ENCODE peak calls at places on chromosomes 4 and X, in five cellular contexts. One of them, this sample, is unnamed.

GRCh38 chrX:14776901-14777300 is 96.0 kb downstream of the FANCB start:
- DNase-seq in HepG2: no peak
- DNase-seq in K562: no peak
- DNase-seq in GM12878: no peak
- DNase-seq in H1: no peak
- DNase-seq in this sample: no peak

GRCh38 chrX:107483976-107484726 is 34.7 kb downstream of the FRMPD3 start:
- DNase-seq in GM12878: no peak
- DNase-seq in K562: peak
- DNase-seq in H1: no peak
- DNase-seq in HepG2: no peak
- DNase-seq in this sample: no peak

GRCh38 chr4:165873298-165874071 is 448 bp downstream of the TLL1 start:
- DNase-seq in HepG2: peak
- DNase-seq in H1: peak
- DNase-seq in GM12878: no peak
- DNase-seq in K562: no peak
- DNase-seq in this sample: peak

GRCh38 chrX:109270580-109271484 is 211.1 kb downstream of the GUCY2F start:
- DNase-seq in HepG2: no peak
- DNase-seq in GM12878: peak
- DNase-seq in H1: no peak
- DNase-seq in K562: no peak
- DNase-seq in this sample: no peak

GRCh38 chr4:105061720-105062119 is 85.0 kb upstream of the TET2 start:
- DNase-seq in GM12878: no peak
- DNase-seq in H1: no peak
- DNase-seq in K562: no peak
- DNase-seq in HepG2: no peak
- DNase-seq in this sample: no peak

GRCh38 chr4:93407493-93408275 is 420.9 kb upstream of the ATOH1 start:
- DNase-seq in K562: no peak
- DNase-seq in HepG2: no peak
- DNase-seq in H1: no peak
- DNase-seq in GM12878: no peak
- DNase-seq in this sample: no peak

GRCh38 chr4:3513807-3514206 is 18.4 kb downstream of the LRPAP1 start:
- DNase-seq in H1: no peak
- DNase-seq in K562: no peak
- DNase-seq in HepG2: no peak
- DNase-seq in GM12878: no peak
- DNase-seq in this sample: no peak

GRCh38 chr4:106289737-106290136 is 26.3 kb downstream of the TBCK start:
- DNase-seq in GM12878: no peak
- DNase-seq in H1: no peak
- DNase-seq in HepG2: no peak
- DNase-seq in K562: no peak
- DNase-seq in this sample: no peak

GRCh38 chrX:108199691-108200090 is 108.1 kb downstream of the ATG4A start:
- DNase-seq in GM12878: no peak
- DNase-seq in H1: peak
- DNase-seq in HepG2: peak
- DNase-seq in K562: peak
- DNase-seq in this sample: peak

GRCh38 chr4:7546809-7547367 is 112.2 kb upstream of the PSAPL1 start:
- DNase-seq in HepG2: no peak
- DNase-seq in K562: no peak
- DNase-seq in GM12878: no peak
- DNase-seq in H1: no peak
- DNase-seq in this sample: no peak

GRCh38 chrX:84469226-84469625 is 33.0 kb downstream of the HDX start:
- DNase-seq in K562: no peak
- DNase-seq in H1: no peak
- DNase-seq in HepG2: no peak
- DNase-seq in GM12878: no peak
- DNase-seq in this sample: no peak

GRCh38 chr4:170198742-170199141 is 109.0 kb upstream of the AADAT start:
- DNase-seq in GM12878: no peak
- DNase-seq in H1: no peak
- DNase-seq in K562: no peak
- DNase-seq in HepG2: no peak
- DNase-seq in this sample: no peak

GRCh38 chrX:17547658-17548057 is 172.7 kb downstream of the NHS start:
- DNase-seq in H1: no peak
- DNase-seq in GM12878: peak
- DNase-seq in HepG2: peak
- DNase-seq in K562: peak
- DNase-seq in this sample: peak

GRCh38 chr4:70196855-70197254 is 1.3 kb downstream of the ODAM start:
- DNase-seq in H1: no peak
- DNase-seq in K562: no peak
- DNase-seq in GM12878: no peak
- DNase-seq in HepG2: no peak
- DNase-seq in this sample: no peak

GRCh38 chr4:115360441-115360840 is 247.0 kb upstream of the NDST4 start:
- DNase-seq in K562: no peak
- DNase-seq in GM12878: no peak
- DNase-seq in HepG2: no peak
- DNase-seq in H1: no peak
- DNase-seq in this sample: no peak

GRCh38 chrX:46333550-46333949 is 211.7 kb downstream of the ZNF674 start:
- DNase-seq in GM12878: no peak
- DNase-seq in K562: no peak
- DNase-seq in H1: no peak
- DNase-seq in HepG2: no peak
- DNase-seq in this sample: no peak

GRCh38 chrX:48957477-48957826 is at the start of gene OTUD5:
- DNase-seq in K562: peak
- DNase-seq in HepG2: peak
- DNase-seq in H1: peak
- DNase-seq in GM12878: no peak
- DNase-seq in this sample: peak

GRCh38 chrX:151985955-151986354 is 11.5 kb upstream of the GABRE start:
- DNase-seq in H1: no peak
- DNase-seq in K562: no peak
- DNase-seq in GM12878: no peak
- DNase-seq in HepG2: peak
- DNase-seq in this sample: no peak

GRCh38 chrX:49308604-49309269 is 5.3 kb downstream of the GAGE10 start:
- DNase-seq in HepG2: no peak
- DNase-seq in GM12878: no peak
- DNase-seq in H1: no peak
- DNase-seq in K562: no peak
- DNase-seq in this sample: no peak

GRCh38 chr4:108834787-108835384 is 72.0 kb upstream of the ETNPPL start:
- DNase-seq in K562: no peak
- DNase-seq in HepG2: peak
- DNase-seq in H1: no peak
- DNase-seq in GM12878: no peak
- DNase-seq in this sample: peak

GRCh38 chrX:49799828-49800227 is 29.3 kb upstream of the PAGE4 start:
- DNase-seq in GM12878: no peak
- DNase-seq in K562: no peak
- DNase-seq in H1: no peak
- DNase-seq in HepG2: no peak
- DNase-seq in this sample: no peak

GRCh38 chr4:87977521-87978278 is 2.2 kb downstream of the SPP1 start:
- DNase-seq in GM12878: no peak
- DNase-seq in K562: no peak
- DNase-seq in H1: no peak
- DNase-seq in HepG2: no peak
- DNase-seq in this sample: no peak

GRCh38 chrX:54182194-54182863 is 725 bp downstream of the FAM120C start:
- DNase-seq in HepG2: peak
- DNase-seq in GM12878: no peak
- DNase-seq in K562: peak
- DNase-seq in H1: peak
- DNase-seq in this sample: peak

GRCh38 chrX:70001269-70001668 is 48.5 kb downstream of the AWAT2 start:
- DNase-seq in H1: no peak
- DNase-seq in GM12878: no peak
- DNase-seq in K562: no peak
- DNase-seq in HepG2: no peak
- DNase-seq in this sample: no peak

GRCh38 chr4:113300384-113301011 is 251.0 kb downstream of the ANK2 start:
- DNase-seq in K562: no peak
- DNase-seq in GM12878: no peak
- DNase-seq in HepG2: peak
- DNase-seq in H1: no peak
- DNase-seq in this sample: peak

GRCh38 chrX:107154787-107155620 is 36.4 kb upstream of the RBM41 start:
- DNase-seq in K562: peak
- DNase-seq in HepG2: peak
- DNase-seq in H1: peak
- DNase-seq in GM12878: no peak
- DNase-seq in this sample: peak

GRCh38 chrX:18558799-18559198 is 113.1 kb downstream of the RS1 start:
- DNase-seq in GM12878: no peak
- DNase-seq in K562: no peak
- DNase-seq in HepG2: no peak
- DNase-seq in H1: no peak
- DNase-seq in this sample: no peak

GRCh38 chrX:11688201-11688600 is 22.5 kb upstream of the ARHGAP6 start:
- DNase-seq in H1: no peak
- DNase-seq in K562: no peak
- DNase-seq in HepG2: no peak
- DNase-seq in GM12878: no peak
- DNase-seq in this sample: no peak

GRCh38 chr4:85637778-85638177 is 162.8 kb downstream of the ARHGAP24 start:
- DNase-seq in K562: no peak
- DNase-seq in GM12878: no peak
- DNase-seq in H1: no peak
- DNase-seq in HepG2: no peak
- DNase-seq in this sample: no peak

GRCh38 chr4:68535976-68536375 is 40.1 kb downstream of the UGT2B17 start:
- DNase-seq in GM12878: no peak
- DNase-seq in H1: no peak
- DNase-seq in K562: no peak
- DNase-seq in HepG2: no peak
- DNase-seq in this sample: no peak

GRCh38 chrX:51148848-51149247 is 183.8 kb upstream of the NUDT10 start:
- DNase-seq in HepG2: no peak
- DNase-seq in H1: peak
- DNase-seq in GM12878: no peak
- DNase-seq in K562: no peak
- DNase-seq in this sample: no peak

GRCh38 chr4:41215155-41215554 is 813 bp upstream of the APBB2 start:
- DNase-seq in GM12878: no peak
- DNase-seq in HepG2: no peak
- DNase-seq in H1: no peak
- DNase-seq in K562: no peak
- DNase-seq in this sample: no peak

GRCh38 chrX:6225307-6226052 is 3.2 kb downstream of the NLGN4X start:
- DNase-seq in H1: no peak
- DNase-seq in K562: no peak
- DNase-seq in GM12878: no peak
- DNase-seq in HepG2: no peak
- DNase-seq in this sample: no peak

GRCh38 chr4:80005863-80006262 is 67.2 kb downstream of the ANTXR2 start:
- DNase-seq in H1: no peak
- DNase-seq in K562: peak
- DNase-seq in HepG2: peak
- DNase-seq in GM12878: no peak
- DNase-seq in this sample: no peak

GRCh38 chr4:57136281-57136680 is 26.1 kb upstream of the IGFBP7 start:
- DNase-seq in K562: no peak
- DNase-seq in H1: no peak
- DNase-seq in GM12878: no peak
- DNase-seq in HepG2: no peak
- DNase-seq in this sample: no peak

GRCh38 chr4:154503598-154503997 is 12.0 kb upstream of the DCHS2 start:
- DNase-seq in HepG2: peak
- DNase-seq in K562: peak
- DNase-seq in GM12878: no peak
- DNase-seq in H1: no peak
- DNase-seq in this sample: peak
- TF ChIP-seq KDM1A in HepG2: no peak
- TF ChIP-seq KDM1A in K562: no peak
- TF ChIP-seq KDM1A in GM12878: no peak
- TF ChIP-seq KDM1A in H1: no peak
- TF ChIP-seq KDM1A in this sample: no peak

GRCh38 chr4:74540193-74540592 is 95.3 kb downstream of the AREG start:
- DNase-seq in H1: no peak
- DNase-seq in GM12878: no peak
- DNase-seq in K562: no peak
- DNase-seq in HepG2: no peak
- DNase-seq in this sample: no peak
- TF ChIP-seq KDM1A in H1: no peak
- TF ChIP-seq KDM1A in GM12878: no peak
- TF ChIP-seq KDM1A in K562: no peak
- TF ChIP-seq KDM1A in HepG2: no peak
- TF ChIP-seq KDM1A in this sample: no peak

GRCh38 chr4:8706221-8707044 is 113.9 kb downstream of the CPZ start:
- DNase-seq in H1: peak
- DNase-seq in HepG2: no peak
- DNase-seq in GM12878: no peak
- DNase-seq in K562: no peak
- DNase-seq in this sample: no peak
- TF ChIP-seq KDM1A in H1: peak
- TF ChIP-seq KDM1A in HepG2: no peak
- TF ChIP-seq KDM1A in GM12878: no peak
- TF ChIP-seq KDM1A in K562: no peak
- TF ChIP-seq KDM1A in this sample: no peak

GRCh38 chr4:186499467-186499866 is 55.9 kb downstream of the MTNR1A start:
- DNase-seq in K562: no peak
- DNase-seq in HepG2: no peak
- DNase-seq in H1: no peak
- DNase-seq in GM12878: no peak
- DNase-seq in this sample: no peak

GRCh38 chr4:186501554-186501953 is 53.8 kb downstream of the MTNR1A start:
- DNase-seq in HepG2: no peak
- DNase-seq in H1: no peak
- DNase-seq in K562: no peak
- DNase-seq in GM12878: no peak
- DNase-seq in this sample: no peak

GRCh38 chr4:186497043-186497442 is 58.3 kb downstream of the MTNR1A start:
- DNase-seq in K562: no peak
- DNase-seq in HepG2: no peak
- DNase-seq in GM12878: no peak
- DNase-seq in H1: no peak
- DNase-seq in this sample: no peak

GRCh38 chr4:186500721-186501304 is 54.6 kb downstream of the MTNR1A start:
- DNase-seq in H1: no peak
- DNase-seq in HepG2: no peak
- DNase-seq in GM12878: no peak
- DNase-seq in K562: peak
- DNase-seq in this sample: no peak
- TF ChIP-seq KDM1A in H1: no peak
- TF ChIP-seq KDM1A in HepG2: no peak
- TF ChIP-seq KDM1A in GM12878: no peak
- TF ChIP-seq KDM1A in K562: no peak
- TF ChIP-seq KDM1A in this sample: no peak

DNA sequence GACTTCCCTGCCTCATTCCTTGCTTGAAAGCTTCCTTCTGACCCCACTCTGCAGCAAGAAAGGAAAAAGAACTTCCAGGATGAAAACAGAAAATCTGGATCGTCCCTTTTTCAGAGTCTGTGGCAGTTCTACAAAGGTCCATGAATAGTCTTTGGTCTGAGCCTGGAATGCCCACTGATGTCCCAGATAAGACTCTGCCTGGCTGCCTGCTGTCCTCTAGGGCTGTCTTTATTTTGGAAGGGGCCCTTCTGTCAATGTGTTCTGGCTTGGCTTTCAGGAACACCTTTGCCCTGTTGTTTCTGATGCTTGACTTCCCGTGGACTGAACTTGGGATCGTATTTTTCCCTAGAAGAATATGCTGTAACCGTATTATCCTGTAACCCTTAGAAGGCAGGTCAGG is 114.7 kb upstream of the LNX1 start:
- DNase-seq in HepG2: no peak
- DNase-seq in GM12878: no peak
- DNase-seq in H1: no peak
- DNase-seq in K562: no peak
- DNase-seq in this sample: no peak
- TF ChIP-seq KDM1A in HepG2: no peak
- TF ChIP-seq KDM1A in GM12878: no peak
- TF ChIP-seq KDM1A in H1: no peak
- TF ChIP-seq KDM1A in K562: no peak
- TF ChIP-seq KDM1A in this sample: no peak